ENCODE peak calls at places on chromosomes 3 and 15, in ten cellular contexts. H is tibial nerve; Y is AG10803; N is coronary artery; E is astrocyte of the spinal cord; B is cardiac muscle cell; T is dorsolateral prefrontal cortex; Z is NB4; I is lower lobe of right lung; J is CD4-positive, alpha-beta T cell. F is an unnamed sample.

GRCh38 chr15:71471347-71471746 is 339.0 kb upstream of the NR2E3 start:
- DNase-seq in Z (no peak), H (no peak), N (no peak), I (no peak), B (no peak), J (no peak), T (no peak), E (no peak), Y (no peak), F (no peak)

GRCh38 chr3:103813955-103814354 is 1379.1 kb downstream of the ZPLD1 start:
- DNase-seq in H (no peak), T (no peak), B (no peak), Y (no peak), N (no peak), Z (no peak), J (no peak), E (no peak), I (no peak), F (no peak)

GRCh38 chr15:40441736-40442531 is 1.2 kb downstream of the BAHD1 start:
- DNase-seq in J (no peak), Y (no peak), B (peak), Z (peak), N (no peak), E (no peak), H (no peak), T (no peak), I (no peak), F (no peak)

GRCh38 chr15:48710952-48711495 is 65.5 kb upstream of the FBN1 start:
- DNase-seq in Z (peak), H (no peak), J (no peak), E (no peak), N (no peak), B (no peak), Y (peak), T (no peak), I (no peak), F (no peak)

GRCh38 chr3:179811321-179812095 is 158.7 kb downstream of the USP13 start:
- DNase-seq in Z (peak), H (peak), B (peak), Y (peak), T (peak), I (no peak), N (no peak), J (no peak), E (peak), F (no peak)

GRCh38 chr15:95733931-95734330 is 596.6 kb upstream of the NR2F2 start:
- DNase-seq in H (no peak), Z (peak), B (no peak), I (no peak), E (no peak), Y (no peak), J (no peak), T (no peak), N (no peak), F (no peak)

GRCh38 chr15:41806291-41807181 is 21.4 kb upstream of the JMJD7 start:
- DNase-seq in J (no peak), N (no peak), Y (no peak), T (no peak), B (peak), Z (peak), H (no peak), E (no peak), I (no peak), F (no peak)

GRCh38 chr15:39156166-39156565 is 424.7 kb upstream of the THBS1 start:
- DNase-seq in I (no peak), N (no peak), Y (peak), Z (no peak), J (no peak), T (no peak), H (peak), E (no peak), B (no peak), F (no peak)

GRCh38 chr3:47512416-47513124 is 942 bp downstream of the ELP6 start:
- DNase-seq in Z (peak), N (no peak), J (peak), H (peak), T (no peak), I (no peak), E (peak), Y (peak), B (peak), F (no peak)

GRCh38 chr3:179652467-179653105 is at the start of gene USP13:
- DNase-seq in H (peak), J (peak), T (peak), E (peak), I (peak), N (peak), B (peak), Z (peak), Y (peak), F (no peak)

GRCh38 chr3:174363256-174363655 is 495.9 kb upstream of the NAALADL2 start:
- DNase-seq in H (no peak), N (no peak), J (no peak), Y (peak), Z (no peak), T (no peak), B (no peak), I (no peak), E (peak), F (no peak)

GRCh38 chr3:168165390-168166269 is 69.9 kb upstream of the GOLIM4 start:
- DNase-seq in B (peak), Z (peak), E (peak), I (no peak), N (no peak), H (peak), Y (peak), J (no peak), T (no peak), F (no peak)

GRCh38 chr15:29935296-29936020 is 113.2 kb upstream of the TJP1 start:
- DNase-seq in E (no peak), H (no peak), T (no peak), B (no peak), Y (no peak), N (no peak), J (no peak), I (no peak), Z (no peak), F (no peak)

GRCh38 chr3:110521019-110521418 is 550.6 kb upstream of the NECTIN3 start:
- DNase-seq in E (peak), B (no peak), Z (no peak), T (no peak), N (no peak), Y (peak), H (no peak), I (no peak), J (no peak), F (no peak)

GRCh38 chr3:121796970-121797369 is 37.9 kb downstream of the IQCB1 start:
- DNase-seq in N (no peak), J (no peak), T (no peak), B (no peak), Y (no peak), H (no peak), Z (no peak), E (no peak), I (no peak), F (no peak)

GRCh38 chr15:62128916-62129315 is 36.2 kb downstream of the C2CD4B start:
- DNase-seq in J (no peak), H (no peak), Y (no peak), E (no peak), I (no peak), N (no peak), Z (no peak), T (no peak), B (no peak), F (no peak)

GRCh38 chr15:88174571-88174970 is 82.0 kb downstream of the NTRK3 start:
- DNase-seq in E (no peak), B (peak), Y (no peak), J (no peak), N (no peak), Z (no peak), H (no peak), I (no peak), T (no peak), F (no peak)

GRCh38 chr3:9396632-9397330 is 634 bp upstream of the SETD5 start:
- DNase-seq in Z (peak), N (peak), J (peak), B (peak), Y (peak), I (peak), H (peak), E (peak), T (peak), F (peak)

GRCh38 chr3:131549340-131549739 is 46.6 kb upstream of the MRPL3 start:
- DNase-seq in Y (no peak), E (peak), N (no peak), J (no peak), Z (peak), I (no peak), H (no peak), T (no peak), B (no peak), F (no peak)

GRCh38 chr3:122932251-122932967 is 95.2 kb downstream of the SEMA5B start:
- DNase-seq in T (no peak), N (no peak), Y (no peak), B (no peak), E (no peak), Z (no peak), J (no peak), I (no peak), H (no peak), F (no peak)

GRCh38 chr3:125634346-125634964 is 39.2 kb upstream of the OSBPL11 start:
- DNase-seq in Y (no peak), H (no peak), N (no peak), B (no peak), I (no peak), E (no peak), Z (peak), J (no peak), T (no peak), F (no peak)

GRCh38 chr3:179141890-179142289 is 6.3 kb upstream of the PIK3CA start:
- DNase-seq in N (no peak), Z (no peak), I (no peak), T (no peak), E (no peak), B (no peak), J (no peak), Y (no peak), H (no peak), F (no peak)

GRCh38 chr3:103295974-103296570 is 861.3 kb downstream of the ZPLD1 start:
- DNase-seq in Z (peak), H (no peak), T (no peak), N (no peak), B (peak), Y (peak), I (no peak), J (no peak), E (peak), F (no peak)

GRCh38 chr3:196969001-196969659 is 497 bp upstream of the PIGZ start:
- DNase-seq in H (no peak), Z (peak), J (no peak), T (no peak), Y (peak), E (no peak), B (peak), N (no peak), I (peak), F (peak)

GRCh38 chr3:115239717-115240116 is 92.6 kb upstream of the ZBTB20 start:
- DNase-seq in E (peak), N (peak), J (no peak), I (no peak), H (peak), Z (no peak), T (peak), Y (peak), B (no peak), F (no peak)

GRCh38 chr3:4888913-4889846 is 90.1 kb upstream of the BHLHE40 start:
- DNase-seq in T (no peak), E (peak), H (no peak), J (no peak), Z (peak), N (no peak), B (no peak), I (no peak), Y (peak), F (no peak)

GRCh38 chr3:52752045-52752660 is 18.6 kb downstream of the NEK4 start:
- DNase-seq in E (no peak), J (no peak), Y (peak), T (no peak), I (no peak), Z (no peak), H (no peak), B (no peak), N (no peak), F (no peak)

GRCh38 chr3:52754373-52754772 is 16.4 kb downstream of the NEK4 start:
- DNase-seq in T (no peak), B (no peak), N (no peak), Z (no peak), H (no peak), J (no peak), Y (no peak), I (no peak), E (no peak), F (no peak)
- TF ChIP-seq CTCF in T (no peak), B (no peak), N (no peak), Z (no peak), H (no peak), J (no peak), Y (no peak), I (no peak), E (no peak), F (no peak)

GRCh38 chr3:46080124-46080991 is 53.1 kb upstream of the XCR1 start:
- DNase-seq in Y (no peak), E (no peak), I (no peak), Z (no peak), T (no peak), H (no peak), J (no peak), B (no peak), N (no peak), F (no peak)

GRCh38 chr3:46078712-46079400 is 51.6 kb upstream of the XCR1 start:
- DNase-seq in J (peak), E (peak), T (peak), I (peak), H (peak), Y (peak), B (peak), Z (peak), N (peak), F (peak)

GRCh38 chr3:46071222-46071621 is 43.9 kb upstream of the XCR1 start:
- DNase-seq in E (no peak), T (no peak), I (no peak), B (no peak), Y (no peak), N (no peak), J (no peak), Z (no peak), H (no peak), F (no peak)

GRCh38 chr3:46075816-46076215 is 48.5 kb upstream of the XCR1 start:
- DNase-seq in H (no peak), Y (no peak), B (no peak), J (no peak), E (no peak), T (no peak), Z (no peak), I (no peak), N (no peak), F (no peak)

DNA sequence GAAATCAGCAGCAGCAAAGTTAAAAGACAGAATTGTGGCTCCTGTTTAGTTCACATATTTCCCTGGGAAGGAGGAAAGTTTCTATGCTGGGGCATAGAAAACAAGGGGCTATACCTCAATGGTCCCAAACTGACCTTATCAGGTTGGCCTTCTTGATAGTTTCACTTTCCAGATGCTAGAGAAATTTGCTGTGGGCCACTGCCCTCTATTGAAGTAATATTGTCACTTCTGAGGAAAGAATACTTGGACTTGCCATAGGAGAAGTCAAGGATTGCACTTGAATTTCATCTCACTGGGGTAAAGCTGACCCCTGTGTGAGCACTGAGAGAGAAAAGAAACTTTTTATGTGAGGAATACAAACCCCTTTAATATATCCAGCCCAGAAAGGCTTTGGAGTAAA is 49.3 kb upstream of the XCR1 start:
- DNase-seq in J (no peak), Y (no peak), N (no peak), B (no peak), Z (peak), I (no peak), E (peak), H (no peak), T (no peak), F (no peak)
- TF ChIP-seq CTCF in J (peak), Y (peak), N (no peak), B (peak), Z (no peak), I (peak), E (peak), H (no peak), T (no peak), F (peak)

DNA sequence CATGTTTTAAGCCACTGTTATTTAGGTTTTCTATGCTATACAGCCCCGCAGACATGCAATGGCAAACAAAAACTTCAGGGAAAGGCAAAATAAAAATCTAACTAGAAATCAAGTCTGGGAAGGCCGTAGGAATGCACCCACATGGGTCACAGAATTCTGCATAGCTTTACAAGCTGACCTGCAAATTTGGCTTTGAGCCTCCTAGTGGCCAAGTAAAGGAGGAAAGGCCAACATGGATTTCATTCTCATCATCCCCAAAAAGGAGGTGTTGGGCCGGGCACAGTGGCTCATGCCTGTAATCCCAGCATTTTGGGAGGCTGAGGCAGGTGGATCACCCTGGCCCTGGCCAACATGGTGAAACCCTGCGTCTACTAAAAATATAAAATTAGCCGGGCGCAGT is 124.3 kb downstream of the FBLN2 start:
- DNase-seq in J (no peak), Y (no peak), N (no peak), I (no peak), E (no peak), B (no peak), T (no peak), H (no peak), Z (no peak), F (no peak)
- TF ChIP-seq CTCF in J (peak), Y (peak), N (no peak), I (no peak), E (peak), B (peak), T (no peak), H (no peak), Z (peak), F (no peak)

DNA sequence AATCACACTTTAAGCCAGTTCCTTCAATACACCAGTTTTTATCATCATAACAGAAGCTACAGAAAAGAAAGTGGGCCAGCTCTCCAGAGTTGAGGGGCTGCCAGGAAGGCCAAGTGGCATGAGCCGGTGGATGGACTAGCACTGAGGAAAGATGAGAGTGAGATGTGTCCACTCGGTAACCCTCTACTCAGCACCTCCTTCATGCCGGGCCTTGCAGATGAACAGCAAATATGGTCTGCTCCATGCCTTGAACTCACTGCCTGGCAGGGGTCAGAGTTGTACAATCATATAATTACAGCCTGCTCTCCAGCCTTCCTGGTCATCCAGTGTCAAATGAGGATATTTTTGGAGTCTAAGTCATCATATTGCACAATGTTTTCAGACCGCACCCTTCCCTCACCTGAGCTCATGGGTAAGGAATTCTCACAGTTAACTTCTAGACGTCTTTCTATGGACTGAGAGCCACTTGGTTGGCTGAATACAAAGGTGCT is 4.9 kb downstream of the MGLL start:
- DNase-seq in H (peak), Y (peak), Z (no peak), B (no peak), J (no peak), T (no peak), E (peak), N (no peak), I (no peak), F (no peak)
- TF ChIP-seq CTCF in H (no peak), Y (no peak), Z (no peak), B (no peak), J (no peak), T (no peak), E (no peak), N (no peak), I (no peak), F (no peak)

GRCh38 chr3:195245531-195245951 is 25.4 kb downstream of the XXYLT1 start:
- DNase-seq in B (no peak), H (no peak), Y (no peak), I (no peak), J (no peak), Z (no peak), N (peak), E (no peak), T (no peak), F (no peak)
- TF ChIP-seq CTCF in B (no peak), H (no peak), Y (no peak), I (no peak), J (no peak), Z (no peak), N (no peak), E (no peak), T (no peak), F (no peak)

GRCh38 chr3:147380996-147381376 is 25.4 kb downstream of the ZIC4 start:
- DNase-seq in T (no peak), J (no peak), I (no peak), B (no peak), E (no peak), N (no peak), H (no peak), Z (no peak), Y (no peak), F (no peak)

GRCh38 chr3:147379651-147380050 is 26.7 kb downstream of the ZIC4 start:
- DNase-seq in Y (no peak), N (no peak), I (no peak), J (no peak), B (no peak), Z (no peak), T (no peak), H (no peak), E (no peak), F (no peak)

GRCh38 chr3:147380271-147380995 is 25.9 kb downstream of the ZIC4 start:
- DNase-seq in Y (no peak), I (no peak), E (no peak), Z (no peak), H (no peak), T (no peak), N (no peak), B (no peak), J (no peak), F (no peak)

GRCh38 chr3:147378186-147378503 is 28.2 kb downstream of the ZIC4 start:
- DNase-seq in J (no peak), I (no peak), B (no peak), N (no peak), H (no peak), T (no peak), Y (no peak), E (no peak), Z (no peak), F (no peak)

GRCh38 chr3:147377412-147378185 is 28.7 kb downstream of the ZIC4 start:
- DNase-seq in B (no peak), E (no peak), H (no peak), J (no peak), T (no peak), Y (no peak), Z (no peak), I (no peak), N (no peak), F (no peak)
- TF ChIP-seq CTCF in B (no peak), E (no peak), H (no peak), J (no peak), T (no peak), Y (no peak), Z (no peak), I (no peak), N (no peak), F (no peak)

GRCh38 chr3:195774917-195775316 is 36.8 kb downstream of the MUC4 start:
- DNase-seq in Y (no peak), N (no peak), H (peak), J (no peak), E (peak), I (peak), Z (peak), T (no peak), B (peak), F (no peak)
- TF ChIP-seq CTCF in Y (peak), N (no peak), H (no peak), J (no peak), E (peak), I (peak), Z (peak), T (peak), B (peak), F (peak)

F was measured in CD14-positive monocyte.